ENCODE peak calls at places on chromosome 12, in eight cellular contexts. C is foreskin fibroblast, P is lower lobe of right lung, Q is AG04450, Y is fibroblast of villous mesenchyme, M is left ventricle myocardium inferior, O is stomach, N is AG10803. T is an unnamed sample.

GRCh38 chr12:1812650-1813302 is 7.6 kb upstream of the LRTM2 start:
- DNase-seq in Y (peak), N (peak), O (peak), P (peak), C (no peak), M (no peak), Q (no peak), T (no peak)

GRCh38 chr12:40171501-40171900 is 53.3 kb upstream of the LRRK2 start:
- DNase-seq in N (peak), O (no peak), M (no peak), Y (no peak), Q (no peak), P (no peak), C (no peak), T (no peak)

GRCh38 chr12:54389536-54390175 is 5.1 kb upstream of the ZNF385A start:
- DNase-seq in M (peak), Y (no peak), Q (no peak), C (no peak), N (no peak), P (no peak), O (no peak), T (no peak)

GRCh38 chr12:66279127-66279712 is 23.1 kb upstream of the HELB start:
- DNase-seq in N (no peak), Y (peak), P (no peak), Q (no peak), O (no peak), M (no peak), C (no peak), T (no peak)

GRCh38 chr12:96049096-96049495 is 13.7 kb upstream of the LTA4H start:
- DNase-seq in Y (no peak), P (no peak), C (no peak), M (no peak), N (no peak), O (no peak), Q (no peak), T (no peak)

GRCh38 chr12:28536088-28536487 is 345.8 kb downstream of the CCDC91 start:
- DNase-seq in C (peak), M (no peak), Q (peak), O (no peak), Y (peak), P (no peak), N (peak), T (no peak)

GRCh38 chr12:27619308-27619707 is 76.9 kb upstream of the REP15 start:
- DNase-seq in C (peak), P (no peak), M (no peak), O (no peak), Y (peak), Q (peak), N (peak), T (no peak)

GRCh38 chr12:124994435-124994975 is 1.1 kb downstream of the BRI3BP start:
- DNase-seq in O (peak), P (no peak), Q (no peak), M (no peak), C (no peak), Y (no peak), N (no peak), T (no peak)

GRCh38 chr12:87866602-87867292 is 162.5 kb downstream of the C12orf50 start:
- DNase-seq in M (no peak), C (no peak), Y (peak), Q (no peak), P (no peak), O (no peak), N (peak), T (no peak)

GRCh38 chr12:123132951-123133619 is 17.8 kb downstream of the PITPNM2 start:
- DNase-seq in Q (no peak), M (no peak), Y (no peak), O (no peak), N (no peak), P (no peak), C (no peak), T (no peak)

GRCh38 chr12:26226629-26227375 is 31.4 kb downstream of the SSPN start:
- DNase-seq in N (peak), C (peak), Y (no peak), M (peak), O (peak), P (no peak), Q (no peak), T (no peak)

GRCh38 chr12:6951551-6952120 is 480 bp downstream of the PTPN6 start:
- DNase-seq in Q (no peak), M (no peak), N (no peak), Y (no peak), C (no peak), O (no peak), P (no peak), T (no peak)

GRCh38 chr12:47021298-47021697 is 58.1 kb upstream of the PCED1B start:
- DNase-seq in N (peak), M (no peak), Y (peak), C (peak), O (no peak), Q (peak), P (no peak), T (no peak)

GRCh38 chr12:109951751-109952150 is 44.4 kb downstream of the GIT2 start:
- DNase-seq in M (peak), Q (peak), O (no peak), N (peak), C (peak), Y (peak), P (no peak), T (no peak)

GRCh38 chr12:89539425-89540117 is 13.7 kb upstream of the POC1B start:
- DNase-seq in Q (no peak), M (no peak), P (no peak), Y (no peak), N (no peak), O (no peak), C (no peak), T (no peak)

GRCh38 chr12:59808317-59808910 is 212.6 kb downstream of the SLC16A7 start:
- DNase-seq in O (no peak), M (no peak), C (peak), Y (peak), N (peak), Q (no peak), P (no peak), T (no peak)

GRCh38 chr12:53055471-53056266 is 5.8 kb downstream of the TNS2 start:
- DNase-seq in N (no peak), M (no peak), Q (no peak), Y (no peak), O (no peak), C (no peak), P (peak), T (peak)

GRCh38 chr12:51183816-51184215 is 10.9 kb upstream of the TFCP2 start:
- DNase-seq in Q (no peak), M (peak), P (no peak), O (peak), C (peak), Y (peak), N (peak), T (no peak)

GRCh38 chr12:105418232-105418631 is 87.7 kb downstream of the C12orf75 start:
- DNase-seq in P (no peak), N (peak), O (no peak), M (no peak), Y (peak), Q (peak), C (peak), T (no peak)

GRCh38 chr12:113580437-113580836 is 108.8 kb upstream of the LHX5 start:
- DNase-seq in C (no peak), O (no peak), Q (no peak), Y (no peak), N (no peak), P (no peak), M (no peak), T (no peak)

GRCh38 chr12:51326762-51327439 is 2.9 kb upstream of the BIN2 start:
- DNase-seq in O (no peak), M (no peak), N (peak), Q (no peak), P (peak), Y (peak), C (no peak), T (peak)

GRCh38 chr12:130083002-130083401 is 79.3 kb upstream of the FZD10 start:
- DNase-seq in Q (no peak), O (no peak), C (no peak), P (no peak), N (no peak), M (no peak), Y (no peak), T (no peak)

GRCh38 chr12:47574252-47575021 is 131.4 kb downstream of the RPAP3 start:
- DNase-seq in Y (no peak), Q (no peak), N (no peak), M (no peak), C (no peak), P (no peak), O (no peak), T (no peak)

GRCh38 chr12:27682534-27682933 is 13.7 kb upstream of the REP15 start:
- DNase-seq in Q (peak), Y (peak), N (peak), M (no peak), O (no peak), C (peak), P (no peak), T (no peak)

GRCh38 chr12:123049398-123050250 is 69.1 kb downstream of the ARL6IP4 start:
- DNase-seq in P (no peak), C (peak), Q (no peak), M (no peak), Y (no peak), O (no peak), N (peak), T (no peak)

GRCh38 chr12:7354521-7354920 is 50.6 kb downstream of the ACSM4 start:
- DNase-seq in Q (no peak), P (no peak), N (no peak), O (no peak), Y (no peak), M (no peak), C (peak), T (no peak)

GRCh38 chr12:77996670-77997069 is 166.0 kb downstream of the NAV3 start:
- DNase-seq in N (no peak), O (no peak), Y (no peak), Q (no peak), M (no peak), P (no peak), C (no peak), T (no peak)
- TF ChIP-seq CTCF in N (no peak), O (no peak), Y (no peak), Q (no peak), M (no peak), P (no peak), C (no peak), T (no peak)

DNA sequence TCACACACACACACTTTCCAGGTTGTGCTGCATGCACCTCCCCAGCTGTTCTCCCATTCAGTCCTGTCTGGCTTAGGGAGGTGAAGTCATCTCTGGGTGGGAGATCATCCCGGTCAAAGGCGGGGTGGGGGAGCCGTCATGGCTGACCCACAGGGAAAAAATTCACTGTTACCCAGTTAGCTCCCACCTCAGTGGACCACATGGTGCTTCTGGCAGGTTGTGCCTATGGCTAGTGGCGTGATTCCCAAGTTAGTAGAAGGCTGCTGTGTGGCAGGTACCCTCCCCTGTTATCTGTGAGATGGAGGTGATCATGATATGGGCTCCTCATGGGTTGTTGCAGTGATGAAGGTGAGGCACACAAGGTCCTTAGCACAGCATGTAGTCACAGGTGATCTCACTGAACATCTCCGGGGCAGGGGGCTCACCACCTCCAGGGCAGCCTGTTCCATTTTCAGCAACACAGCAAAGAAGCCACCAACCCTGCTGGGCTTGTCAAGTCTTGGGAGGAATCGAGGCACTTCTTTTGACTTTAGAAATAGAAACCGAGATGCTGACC is 154.9 kb upstream of the CCND2 start:
- DNase-seq in M (no peak), Q (no peak), O (no peak), C (no peak), P (no peak), Y (no peak), N (no peak), T (no peak)
- H3K4me3 ChIP-seq in M (no peak), Q (no peak), O (no peak), C (no peak), P (no peak), Y (no peak), N (no peak), T (no peak)

GRCh38 chr12:56151672-56152131 is 685 bp upstream of the MYL6B start:
- DNase-seq in N (no peak), C (no peak), P (peak), Q (no peak), Y (no peak), M (no peak), O (peak), T (peak)
- TF ChIP-seq CTCF in N (peak), C (peak), P (peak), Q (peak), Y (peak), M (peak), O (peak), T (peak)

DNA sequence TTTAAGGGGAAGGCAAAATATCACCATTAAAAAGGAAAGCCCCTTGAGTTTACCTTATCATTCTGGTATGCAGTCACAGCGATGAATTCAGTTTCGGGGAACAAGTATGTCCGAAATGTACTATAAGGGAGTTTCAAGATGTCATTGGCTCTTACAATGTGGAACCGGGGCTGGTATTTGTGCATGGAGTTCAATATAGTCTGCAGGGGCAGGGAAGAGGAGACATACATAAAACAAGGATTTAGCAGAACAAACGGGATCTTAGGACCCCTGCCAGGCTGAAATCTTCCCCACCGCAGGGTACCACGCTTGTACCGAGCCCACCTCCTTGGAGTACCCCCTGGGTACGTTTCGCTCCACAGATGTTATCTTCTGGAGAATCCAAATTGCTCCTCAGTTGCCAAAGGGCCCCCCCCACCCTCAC is 4.5 kb downstream of the TBX3 start:
- DNase-seq in N (no peak), C (no peak), P (no peak), O (no peak), Q (no peak), M (no peak), Y (peak), T (no peak)
- H3K4me3 ChIP-seq in N (peak), C (peak), P (peak), O (peak), Q (peak), M (peak), Y (peak), T (peak)

GRCh38 chr12:115885040-115885439 is 392.5 kb downstream of the MED13L start:
- DNase-seq in C (no peak), O (no peak), Y (no peak), P (no peak), M (no peak), N (no peak), Q (no peak), T (no peak)
- TF ChIP-seq CTCF in C (no peak), O (no peak), Y (no peak), P (no peak), M (no peak), N (no peak), Q (no peak), T (no peak)

GRCh38 chr12:68761901-68762630 is 16.1 kb downstream of the SLC35E3 start:
- DNase-seq in N (no peak), P (no peak), O (no peak), Y (no peak), Q (no peak), C (no peak), M (no peak), T (no peak)
- H3K4me3 ChIP-seq in N (no peak), P (no peak), O (no peak), Y (no peak), Q (no peak), C (no peak), M (no peak), T (no peak)